ENCODE peak calls at places on chromosomes 13 and 19, in ten cellular contexts. C is H9, M is brain microvascular endothelial cell, F is Panc1, I is IMR-90, S is neural progenitor cell, R is ascending aorta, E is adrenal gland, D is astrocyte, B is right atrium auricular region. Q is an unnamed sample. For H3K27me3, the result is how much of the 10 kb centered on the place peaks cover.

GRCh38 chr13:35789335-35790166 is 313.1 kb upstream of the MAB21L1 start:
- DNase-seq in C (no peak), M (peak), F (no peak), I (peak), S (peak), R (no peak), E (no peak), D (peak), B (no peak), Q (no peak)

GRCh38 chr13:30730526-30730925 is 4.8 kb upstream of the ALOX5AP start:
- DNase-seq in C (peak), M (no peak), F (no peak), I (no peak), S (peak), R (no peak), E (no peak), D (no peak), B (no peak), Q (no peak)

GRCh38 chr13:34971473-34971872 is 29.4 kb downstream of the NBEA start:
- DNase-seq in C (no peak), M (no peak), F (no peak), I (no peak), S (no peak), R (no peak), E (no peak), D (no peak), B (no peak), Q (no peak)

GRCh38 chr13:35086667-35087066 is 144.6 kb downstream of the NBEA start:
- DNase-seq in C (no peak), M (no peak), F (no peak), I (no peak), S (no peak), R (no peak), E (no peak), D (peak), B (no peak), Q (no peak)

GRCh38 chr19:3227054-3227626 is 2.7 kb downstream of the CELF5 start:
- DNase-seq in C (no peak), M (no peak), F (no peak), I (no peak), S (no peak), R (no peak), E (no peak), D (no peak), B (no peak), Q (no peak)

GRCh38 chr13:93794197-93794885 is 567.7 kb downstream of the GPC6 start:
- DNase-seq in C (no peak), M (no peak), F (no peak), I (peak), S (no peak), R (no peak), E (no peak), D (no peak), B (no peak), Q (no peak)

GRCh38 chr13:46663216-46663615 is 110.2 kb downstream of the LRCH1 start:
- DNase-seq in C (no peak), M (no peak), F (no peak), I (no peak), S (no peak), R (no peak), E (no peak), D (no peak), B (no peak), Q (no peak)

GRCh38 chr13:21670006-21670882 is 629 bp upstream of the FGF9 start:
- DNase-seq in C (peak), M (peak), F (no peak), I (peak), S (peak), R (no peak), E (peak), D (peak), B (no peak), Q (no peak)

GRCh38 chr13:57748096-57748495 is 116.6 kb downstream of the PCDH17 start:
- DNase-seq in C (no peak), M (no peak), F (no peak), I (no peak), S (no peak), R (no peak), E (no peak), D (peak), B (no peak), Q (no peak)

GRCh38 chr13:64446372-64446771 is 2783.8 kb downstream of the PCDH9 start:
- DNase-seq in C (no peak), M (peak), F (no peak), I (no peak), S (no peak), R (no peak), E (no peak), D (no peak), B (no peak), Q (no peak)

GRCh38 chr13:51726446-51727185 is 77.3 kb downstream of the DHRS12 start:
- DNase-seq in C (no peak), M (no peak), F (no peak), I (peak), S (no peak), R (no peak), E (no peak), D (peak), B (no peak), Q (no peak)

GRCh38 chr19:30719189-30719990 is 347.2 kb downstream of the ZNF536 start:
- DNase-seq in C (peak), M (no peak), F (no peak), I (no peak), S (peak), R (no peak), E (peak), D (peak), B (peak), Q (no peak)

GRCh38 chr13:99277629-99278028 is 19.4 kb upstream of the GPR18 start:
- DNase-seq in C (no peak), M (no peak), F (no peak), I (no peak), S (no peak), R (peak), E (no peak), D (no peak), B (no peak), Q (no peak)

GRCh38 chr13:25581351-25581750 is 209.6 kb downstream of the ATP8A2 start:
- DNase-seq in C (no peak), M (no peak), F (no peak), I (no peak), S (no peak), R (no peak), E (no peak), D (no peak), B (no peak), Q (no peak)

GRCh38 chr19:46357846-46358583 is 11.1 kb downstream of the PPP5C start:
- DNase-seq in C (no peak), M (no peak), F (no peak), I (peak), S (no peak), R (no peak), E (peak), D (peak), B (no peak), Q (no peak)

GRCh38 chr13:50244913-50245574 is 229.8 kb downstream of the KCNRG start:
- DNase-seq in C (no peak), M (peak), F (peak), I (peak), S (no peak), R (no peak), E (peak), D (peak), B (no peak), Q (peak)

GRCh38 chr19:7874080-7874856 is at the start of gene PRR36:
- DNase-seq in C (peak), M (no peak), F (no peak), I (no peak), S (peak), R (no peak), E (no peak), D (no peak), B (no peak), Q (no peak)

GRCh38 chr13:107480130-107480529 is 735.2 kb downstream of the LIG4 start:
- DNase-seq in C (no peak), M (no peak), F (no peak), I (peak), S (no peak), R (no peak), E (no peak), D (peak), B (no peak), Q (no peak)

GRCh38 chr19:53634768-53635167 is 3.0 kb downstream of the DPRX start:
- DNase-seq in C (no peak), M (no peak), F (no peak), I (no peak), S (no peak), R (no peak), E (no peak), D (no peak), B (no peak), Q (no peak)

GRCh38 chr19:51921949-51922348 is 5.3 kb upstream of the ZNF613 start:
- DNase-seq in C (no peak), M (no peak), F (no peak), I (no peak), S (no peak), R (no peak), E (no peak), D (no peak), B (no peak), Q (no peak)

GRCh38 chr19:42431486-42431885 is 4.3 kb upstream of the LIPE start:
- DNase-seq in C (no peak), M (no peak), F (no peak), I (no peak), S (no peak), R (no peak), E (no peak), D (no peak), B (no peak), Q (no peak)

GRCh38 chr19:6392219-6393073 is 518 bp downstream of the GTF2F1 start:
- DNase-seq in C (no peak), M (no peak), F (no peak), I (no peak), S (peak), R (no peak), E (no peak), D (no peak), B (no peak), Q (no peak)

GRCh38 chr13:94112731-94113130 is 366.8 kb downstream of the DCT start:
- DNase-seq in C (no peak), M (no peak), F (no peak), I (no peak), S (no peak), R (no peak), E (no peak), D (no peak), B (no peak), Q (no peak)

GRCh38 chr19:32692727-32693061 is 1.1 kb downstream of the NUDT19 start:
- DNase-seq in C (no peak), M (no peak), F (no peak), I (no peak), S (no peak), R (no peak), E (no peak), D (no peak), B (no peak), Q (no peak)

GRCh38 chr19:3699071-3699740 is 1.1 kb downstream of the PIP5K1C start:
- DNase-seq in C (no peak), M (no peak), F (no peak), I (peak), S (peak), R (no peak), E (peak), D (peak), B (peak), Q (no peak)

GRCh38 chr19:19597809-19598306 is 20.6 kb downstream of the PBX4 start:
- DNase-seq in C (no peak), M (no peak), F (no peak), I (no peak), S (no peak), R (no peak), E (no peak), D (no peak), B (no peak), Q (no peak)

GRCh38 chr19:58400916-58401824 is 5.7 kb downstream of the RNF225 start:
- DNase-seq in C (peak), M (peak), F (peak), I (peak), S (peak), R (peak), E (peak), D (peak), B (peak), Q (peak)

GRCh38 chr19:12943437-12944044 is 2.1 kb upstream of the RAD23A start:
- DNase-seq in C (no peak), M (no peak), F (no peak), I (no peak), S (no peak), R (no peak), E (no peak), D (no peak), B (no peak), Q (no peak)

GRCh38 chr19:45798995-45799517 is 6.4 kb upstream of the DMWD start:
- DNase-seq in C (peak), M (peak), F (no peak), I (peak), S (peak), R (no peak), E (peak), D (peak), B (peak), Q (no peak)

GRCh38 chr19:36113895-36114762 is 546 bp downstream of the POLR2I start:
- DNase-seq in C (peak), M (peak), F (no peak), I (peak), S (peak), R (no peak), E (peak), D (peak), B (no peak), Q (no peak)

DNA sequence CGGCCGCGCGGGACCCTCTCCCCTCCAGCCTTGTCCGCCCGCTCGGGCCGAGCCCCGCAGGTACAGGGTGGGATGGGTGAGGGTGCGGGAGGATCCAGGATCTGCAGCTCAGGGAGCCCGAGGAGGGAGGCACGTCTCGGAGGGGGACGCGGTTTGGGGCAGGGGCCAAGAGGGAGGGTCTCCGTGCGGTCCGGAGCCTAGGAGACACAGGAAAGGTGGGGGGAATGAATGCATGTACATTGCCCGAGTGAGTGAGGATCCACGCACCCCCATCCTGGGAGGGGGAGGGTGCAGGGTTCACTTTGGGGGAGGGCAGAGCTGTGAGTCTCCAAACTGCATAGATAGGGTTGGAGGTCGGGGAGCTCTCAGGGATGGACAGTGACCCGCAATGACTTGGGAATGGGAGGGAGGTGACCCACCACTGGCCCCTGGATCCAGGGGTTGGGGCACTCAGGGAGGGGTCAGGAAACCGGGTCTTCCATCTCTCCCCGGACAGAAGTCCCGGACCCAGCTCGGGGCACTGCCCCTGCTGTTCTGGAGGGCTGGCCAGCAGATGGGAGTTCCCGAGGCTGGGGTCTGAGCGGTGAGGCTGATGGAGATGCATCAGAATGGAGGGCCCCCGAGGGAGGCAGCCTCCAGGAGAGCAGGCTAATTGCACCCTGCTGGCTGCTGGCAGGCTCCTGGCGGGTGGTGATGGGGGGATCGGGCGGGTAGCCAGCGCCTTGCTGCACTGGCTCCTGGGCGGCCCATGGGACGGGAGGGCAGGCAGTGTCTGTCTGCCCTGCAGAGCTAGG is 548 bp downstream of the KCNN1 start:
- DNase-seq in C (no peak), M (no peak), F (no peak), I (no peak), S (peak), R (no peak), E (no peak), D (no peak), B (no peak), Q (no peak)
- H3K27me3 ChIP-seq in C (under half), M (under half), F (under half), I (half or more), S (under half), R (under half), E (under half), D (under half), B (under half), Q (under half)

GRCh38 chr13:109141716-109142115 is 512.3 kb downstream of the MYO16 start:
- DNase-seq in C (no peak), M (no peak), F (no peak), I (no peak), S (no peak), R (no peak), E (no peak), D (no peak), B (no peak), Q (no peak)

GRCh38 chr13:109136873-109137272 is 507.5 kb downstream of the MYO16 start:
- DNase-seq in C (no peak), M (no peak), F (no peak), I (no peak), S (no peak), R (no peak), E (no peak), D (no peak), B (no peak), Q (no peak)

GRCh38 chr13:109139346-109139745 is 509.9 kb downstream of the MYO16 start:
- DNase-seq in C (no peak), M (no peak), F (no peak), I (no peak), S (no peak), R (no peak), E (no peak), D (no peak), B (no peak), Q (no peak)

GRCh38 chr13:109140054-109140776 is 510.8 kb downstream of the MYO16 start:
- DNase-seq in C (no peak), M (no peak), F (no peak), I (no peak), S (no peak), R (no peak), E (no peak), D (no peak), B (no peak), Q (no peak)

DNA sequence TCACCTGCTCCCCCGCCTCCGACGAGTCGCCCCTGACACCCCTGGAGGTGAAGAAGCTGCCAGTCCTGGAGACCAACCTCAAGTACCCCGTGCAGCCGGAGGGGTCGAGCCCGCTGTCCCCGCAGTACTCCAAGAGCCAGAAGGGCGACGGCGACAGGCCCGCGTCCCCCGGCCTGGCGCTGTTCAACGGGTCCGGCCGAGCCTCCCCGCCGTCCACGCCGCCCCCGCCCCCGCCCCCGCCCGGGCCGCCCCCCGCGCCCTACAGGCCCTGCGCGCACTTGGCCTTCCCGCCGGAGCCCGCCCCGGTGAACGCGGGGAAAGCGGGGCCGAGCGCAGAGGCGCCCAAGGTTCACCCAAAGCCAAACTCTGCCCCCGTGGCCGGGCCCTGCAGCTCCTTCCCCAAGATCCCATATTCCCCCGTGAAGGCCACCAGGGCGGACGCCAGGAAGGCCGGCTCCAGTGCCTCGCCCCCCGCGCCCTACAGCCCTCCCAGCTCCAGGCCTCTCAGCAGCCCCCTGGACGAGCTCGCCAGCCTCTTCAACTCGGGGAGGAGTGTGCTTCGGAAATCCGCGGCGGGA is 511.5 kb downstream of the MYO16 start:
- DNase-seq in C (no peak), M (no peak), F (no peak), I (no peak), S (no peak), R (no peak), E (no peak), D (no peak), B (no peak), Q (no peak)
- TF ChIP-seq CTCF in C (no peak), M (no peak), F (no peak), I (no peak), S (no peak), R (no peak), E (no peak), D (no peak), B (no peak), Q (no peak)

GRCh38 chr19:49701271-49701786 is 10.4 kb downstream of the CPT1C start:
- DNase-seq in C (peak), M (no peak), F (no peak), I (no peak), S (no peak), R (no peak), E (no peak), D (no peak), B (no peak), Q (no peak)

GRCh38 chr19:49696115-49696514 is 5.2 kb downstream of the CPT1C start:
- DNase-seq in C (no peak), M (no peak), F (no peak), I (no peak), S (no peak), R (no peak), E (no peak), D (no peak), B (no peak), Q (no peak)

GRCh38 chr19:49700563-49700962 is 9.6 kb downstream of the CPT1C start:
- DNase-seq in C (no peak), M (no peak), F (no peak), I (no peak), S (no peak), R (no peak), E (no peak), D (no peak), B (no peak), Q (no peak)

GRCh38 chr19:49699364-49699763 is 8.4 kb downstream of the CPT1C start:
- DNase-seq in C (no peak), M (no peak), F (no peak), I (no peak), S (no peak), R (no peak), E (no peak), D (no peak), B (no peak), Q (no peak)

GRCh38 chr19:49696865-49697264 is 5.9 kb downstream of the CPT1C start:
- DNase-seq in C (no peak), M (no peak), F (no peak), I (no peak), S (no peak), R (no peak), E (no peak), D (no peak), B (no peak), Q (no peak)
- H3K27me3 ChIP-seq in C (under half), M (under half), F (under half), I (under half), S (under half), R (under half), E (under half), D (under half), B (under half), Q (under half)

GRCh38 chr13:110361365-110361911 is 54.4 kb downstream of the COL4A2 start:
- DNase-seq in C (no peak), M (peak), F (no peak), I (peak), S (no peak), R (peak), E (peak), D (peak), B (peak), Q (no peak)
- TF ChIP-seq CTCF in C (no peak), M (no peak), F (no peak), I (no peak), S (no peak), R (no peak), E (no peak), D (no peak), B (no peak), Q (no peak)

GRCh38 chr13:111969551-111970135 is 97.3 kb upstream of the SOX1 start:
- DNase-seq in C (no peak), M (no peak), F (no peak), I (no peak), S (no peak), R (no peak), E (no peak), D (no peak), B (no peak), Q (no peak)
- H3K27me3 ChIP-seq in C (under half), M (under half), F (under half), I (under half), S (under half), R (under half), E (under half), D (under half), B (under half), Q (under half)

DNA sequence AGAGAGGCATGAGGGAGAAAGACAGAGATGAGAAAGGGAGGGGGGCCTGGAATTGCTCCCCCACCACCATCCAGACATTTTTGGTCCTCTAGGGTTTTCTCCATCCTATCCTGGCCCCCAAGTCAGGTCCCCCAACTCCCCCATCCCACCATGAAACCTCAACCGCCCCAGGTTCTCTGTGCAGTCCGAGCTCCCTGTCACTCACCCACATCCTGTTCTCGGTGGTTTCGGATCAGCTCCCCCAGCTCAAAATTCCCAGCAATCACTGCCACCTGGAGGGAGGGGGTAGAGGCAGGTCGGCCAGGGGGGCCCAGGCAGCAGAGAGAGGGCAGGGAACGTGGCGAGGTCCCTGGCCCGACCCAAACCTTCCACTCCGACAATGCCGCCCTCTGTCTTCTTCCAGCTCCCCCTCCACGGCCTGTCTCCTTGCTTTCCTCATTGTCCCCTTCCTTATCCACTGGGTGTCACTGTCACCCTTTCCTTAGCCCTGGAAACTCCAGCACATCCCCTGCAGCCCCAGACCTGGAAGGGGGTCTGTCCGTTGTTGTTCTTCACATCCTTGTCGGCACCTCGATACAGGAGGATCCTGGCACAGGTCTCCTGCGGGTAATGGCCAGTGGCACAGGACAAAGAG is 15.6 kb downstream of the SHANK1 start:
- DNase-seq in C (peak), M (no peak), F (no peak), I (no peak), S (peak), R (no peak), E (no peak), D (no peak), B (no peak), Q (no peak)
- TF ChIP-seq CTCF in C (peak), M (peak), F (peak), I (peak), S (peak), R (no peak), E (no peak), D (no peak), B (no peak), Q (no peak)